ENCODE peak calls at places on chromosomes 7 and 10, in eight cellular contexts. O is A549, J is heart right ventricle, A is fibroblast of lung, L is WERI-Rb-1, Y is ascending aorta, M is thoracic aorta, P is GM23338. E is an unnamed sample.

GRCh38 chr10:26090032-26090431 is 126.5 kb upstream of the GAD2 start:
- DNase-seq in A (no peak), Y (no peak), J (no peak), O (no peak), M (no peak), P (no peak), L (no peak), E (no peak)

GRCh38 chr7:122211362-122211761 is 67.3 kb upstream of the AASS start:
- DNase-seq in M (no peak), P (no peak), A (no peak), O (no peak), L (no peak), Y (no peak), J (no peak), E (no peak)

GRCh38 chr10:44258019-44258418 is 126.9 kb downstream of the CXCL12 start:
- DNase-seq in A (no peak), Y (no peak), O (no peak), L (no peak), M (no peak), P (no peak), J (no peak), E (no peak)

GRCh38 chr7:138460649-138461607 is 869 bp downstream of the TRIM24 start:
- DNase-seq in Y (peak), A (peak), L (peak), J (peak), P (peak), M (no peak), O (peak), E (peak)

GRCh38 chr7:129351320-129351719 is 82.9 kb upstream of the STRIP2 start:
- DNase-seq in J (no peak), M (no peak), A (peak), O (no peak), L (no peak), Y (no peak), P (no peak), E (no peak)

GRCh38 chr7:43764039-43764789 is 5.7 kb downstream of the BLVRA start:
- DNase-seq in M (peak), Y (peak), A (peak), L (no peak), P (no peak), J (no peak), O (no peak), E (peak)

GRCh38 chr10:102322914-102323313 is 72.6 kb upstream of the NFKB2 start:
- DNase-seq in A (peak), M (no peak), L (no peak), P (no peak), J (no peak), Y (no peak), O (no peak), E (no peak)

GRCh38 chr10:132705173-132705572 is 80.8 kb downstream of the NKX6-2 start:
- DNase-seq in M (no peak), P (no peak), A (no peak), J (peak), O (no peak), L (no peak), Y (peak), E (no peak)

GRCh38 chr7:74332373-74333176 is 43.4 kb downstream of the CLIP2 start:
- DNase-seq in A (no peak), P (no peak), L (no peak), Y (no peak), J (no peak), M (no peak), O (no peak), E (no peak)

GRCh38 chr10:118595598-118596425 is at the start of gene PRLHR:
- DNase-seq in M (no peak), A (peak), O (peak), P (peak), Y (no peak), J (no peak), L (peak), E (peak)

GRCh38 chr7:151245360-151246160 is 2.9 kb downstream of the SMARCD3 start:
- DNase-seq in O (peak), J (peak), P (peak), M (no peak), A (no peak), Y (peak), L (peak), E (peak)

GRCh38 chr10:23540401-23540800 is 101.5 kb downstream of the OTUD1 start:
- DNase-seq in P (no peak), J (no peak), M (no peak), O (no peak), L (no peak), Y (no peak), A (no peak), E (no peak)

GRCh38 chr7:70598976-70599375 is 533.0 kb upstream of the GALNT17 start:
- DNase-seq in P (no peak), J (no peak), L (no peak), A (peak), M (no peak), Y (no peak), O (no peak), E (peak)

GRCh38 chr7:35549781-35550180 is 145.2 kb downstream of the HERPUD2 start:
- DNase-seq in O (no peak), P (no peak), M (no peak), J (no peak), Y (peak), L (no peak), A (no peak), E (no peak)

GRCh38 chr10:43299579-43299978 is 32.7 kb upstream of the RASGEF1A start:
- DNase-seq in L (no peak), A (no peak), O (no peak), Y (no peak), P (no peak), M (no peak), J (no peak), E (no peak)

GRCh38 chr7:26188291-26188999 is 12.1 kb downstream of the HNRNPA2B1 start:
- DNase-seq in L (no peak), P (peak), J (no peak), A (no peak), O (no peak), Y (no peak), M (no peak), E (no peak)

GRCh38 chr7:86848226-86848625 is 204.5 kb downstream of the GRM3 start:
- DNase-seq in O (no peak), Y (no peak), A (no peak), J (no peak), M (no peak), L (no peak), P (no peak), E (no peak)

GRCh38 chr10:131841131-131841661 is 59.6 kb upstream of the PPP2R2D start:
- DNase-seq in O (no peak), Y (no peak), L (no peak), A (no peak), M (no peak), P (no peak), J (no peak), E (no peak)

GRCh38 chr7:19749658-19750057 is 23.8 kb downstream of the TMEM196 start:
- DNase-seq in M (no peak), J (no peak), O (no peak), Y (no peak), P (no peak), A (peak), L (no peak), E (peak)

GRCh38 chr7:127838816-127839415 is 186.9 kb downstream of the SND1 start:
- DNase-seq in O (no peak), L (no peak), M (no peak), Y (no peak), J (no peak), P (no peak), A (peak), E (no peak)

GRCh38 chr7:12303507-12303906 is 92.4 kb downstream of the TMEM106B start:
- DNase-seq in O (no peak), A (peak), Y (no peak), J (no peak), M (no peak), P (no peak), L (no peak), E (no peak)

GRCh38 chr7:140435252-140435895 is 31.5 kb downstream of the RAB19 start:
- DNase-seq in L (no peak), M (no peak), P (peak), Y (no peak), J (peak), A (no peak), O (no peak), E (no peak)

GRCh38 chr10:24952701-24953349 is 419 bp upstream of the PRTFDC1 start:
- DNase-seq in J (peak), O (peak), Y (peak), P (peak), L (peak), M (no peak), A (peak), E (peak)

GRCh38 chr7:143410523-143411004 is 1.9 kb upstream of the EPHA1 start:
- DNase-seq in A (peak), Y (peak), J (no peak), L (no peak), M (no peak), O (no peak), P (peak), E (no peak)

GRCh38 chr7:87876759-87877234 is 504 bp downstream of the DBF4 start:
- DNase-seq in P (peak), Y (peak), L (peak), J (peak), M (no peak), O (peak), A (peak), E (peak)

GRCh38 chr7:17462059-17462695 is 163.7 kb downstream of the AHR start:
- DNase-seq in O (no peak), J (no peak), M (no peak), A (peak), P (no peak), L (no peak), Y (no peak), E (no peak)

GRCh38 chr7:5279734-5280133 is 3.0 kb upstream of the SLC29A4 start:
- DNase-seq in P (no peak), A (no peak), Y (no peak), J (no peak), M (no peak), L (no peak), O (no peak), E (no peak)

GRCh38 chr7:135342887-135343286 is 109.2 kb downstream of the STRA8 start:
- DNase-seq in P (no peak), O (no peak), L (no peak), M (no peak), J (peak), A (no peak), Y (no peak), E (no peak)

GRCh38 chr7:132347129-132347528 is 229.1 kb downstream of the PLXNA4 start:
- DNase-seq in J (no peak), M (no peak), L (no peak), P (peak), Y (no peak), A (no peak), O (no peak), E (no peak)

GRCh38 chr7:380724-381210 is 90.8 kb downstream of the FOXL3 start:
- DNase-seq in O (no peak), J (no peak), Y (peak), A (no peak), M (no peak), P (no peak), L (no peak), E (no peak)

GRCh38 chr7:92963599-92963998 is 127.2 kb upstream of the CDK6 start:
- DNase-seq in L (no peak), Y (no peak), J (no peak), P (no peak), O (no peak), A (no peak), M (no peak), E (no peak)

GRCh38 chr10:88254091-88254490 is 329.0 kb downstream of the RNLS start:
- DNase-seq in O (peak), L (no peak), A (peak), M (no peak), Y (no peak), J (no peak), P (no peak), E (peak)

GRCh38 chr10:117621795-117622420 is 79.4 kb downstream of the EMX2 start:
- DNase-seq in P (no peak), M (no peak), L (no peak), A (no peak), Y (no peak), O (no peak), J (no peak), E (no peak)

GRCh38 chr7:157463245-157463644 is 126.4 kb downstream of the DNAJB6 start:
- DNase-seq in A (no peak), M (no peak), L (no peak), P (no peak), Y (peak), O (no peak), J (no peak), E (no peak)

GRCh38 chr10:24724381-24725228 is 918 bp upstream of the ARHGAP21 start:
- DNase-seq in A (peak), L (peak), J (peak), P (peak), M (peak), Y (peak), O (peak), E (peak)

GRCh38 chr10:87848998-87849397 is 14.3 kb downstream of the KLLN start:
- DNase-seq in J (no peak), M (no peak), Y (no peak), P (no peak), A (no peak), O (no peak), L (no peak), E (no peak)

GRCh38 chr10:130301026-130301892 is 165.1 kb downstream of the GLRX3 start:
- DNase-seq in Y (no peak), O (no peak), P (no peak), J (peak), M (no peak), L (no peak), A (peak), E (no peak)

GRCh38 chr7:3214090-3214413 is 87.0 kb upstream of the SDK1 start:
- DNase-seq in A (no peak), M (no peak), O (no peak), L (no peak), J (no peak), P (no peak), Y (no peak), E (no peak)

GRCh38 chr7:3206101-3206500 is 95.0 kb upstream of the SDK1 start:
- DNase-seq in A (no peak), M (no peak), P (no peak), L (no peak), J (no peak), Y (peak), O (no peak), E (no peak)

GRCh38 chr7:3206771-3207191 is 94.3 kb upstream of the SDK1 start:
- DNase-seq in P (no peak), Y (peak), M (no peak), A (no peak), J (no peak), O (no peak), L (no peak), E (no peak)

GRCh38 chr7:3207387-3207786 is 93.7 kb upstream of the SDK1 start:
- DNase-seq in M (no peak), P (no peak), A (no peak), Y (peak), L (no peak), J (no peak), O (no peak), E (no peak)

GRCh38 chr7:3210531-3210930 is 90.5 kb upstream of the SDK1 start:
- DNase-seq in Y (peak), L (peak), A (no peak), P (peak), J (no peak), O (no peak), M (no peak), E (no peak)
- TF ChIP-seq CTCF in Y (no peak), L (peak), A (no peak), P (peak), J (no peak), O (no peak), M (no peak), E (no peak)

GRCh38 chr7:112206238-112207105 is at the start of the genes DOCK4 and ZNF277:
- DNase-seq in O (peak), M (peak), J (peak), P (peak), A (peak), L (peak), Y (peak), E (peak)

GRCh38 chr7:112204776-112205347 is 1.3 kb downstream of the DOCK4 start:
- DNase-seq in O (peak), J (no peak), P (no peak), Y (no peak), M (no peak), L (no peak), A (peak), E (peak)

GRCh38 chr7:112202819-112203218 is 3.4 kb downstream of the DOCK4 start:
- DNase-seq in J (no peak), M (no peak), Y (no peak), O (no peak), A (no peak), L (no peak), P (no peak), E (no peak)

GRCh38 chr7:112205348-112206237 is 606 bp downstream of the DOCK4 start:
- DNase-seq in O (peak), L (peak), P (peak), J (peak), M (no peak), A (peak), Y (peak), E (peak)

GRCh38 chr7:112204072-112204775 is 2.0 kb downstream of the DOCK4 start:
- DNase-seq in Y (no peak), O (peak), P (peak), A (no peak), M (no peak), L (peak), J (no peak), E (no peak)
- H3K4me3 ChIP-seq in Y (peak), O (peak), P (peak), A (peak), M (peak), L (peak), J (peak), E (peak)

GRCh38 chr10:28676297-28676967 is 889 bp upstream of the BAMBI start:
- DNase-seq in J (peak), P (peak), A (no peak), O (no peak), L (peak), Y (peak), M (no peak), E (no peak)

GRCh38 chr10:28676968-28677888 is at the start of gene BAMBI:
- DNase-seq in A (peak), O (peak), Y (peak), L (peak), M (peak), P (peak), J (peak), E (peak)

GRCh38 chr10:28679941-28680752 is 2.8 kb downstream of the BAMBI start:
- DNase-seq in A (no peak), Y (no peak), L (no peak), P (no peak), J (no peak), O (no peak), M (no peak), E (no peak)

GRCh38 chr10:28678687-28679457 is 1.6 kb downstream of the BAMBI start:
- DNase-seq in J (no peak), O (no peak), P (no peak), L (no peak), Y (no peak), A (peak), M (no peak), E (no peak)

GRCh38 chr10:28677889-28678686 is 767 bp downstream of the BAMBI start:
- DNase-seq in A (peak), M (no peak), J (peak), O (no peak), P (peak), Y (no peak), L (peak), E (peak)
- TF ChIP-seq CTCF in A (no peak), M (no peak), J (no peak), O (no peak), P (no peak), Y (no peak), L (no peak), E (no peak)

GRCh38 chr7:82678259-82678658 is 234.7 kb upstream of the CACNA2D1 start:
- DNase-seq in P (no peak), L (no peak), A (no peak), O (no peak), M (no peak), Y (no peak), J (no peak), E (no peak)

GRCh38 chr7:82678716-82679115 is 235.1 kb upstream of the CACNA2D1 start:
- DNase-seq in O (no peak), J (no peak), L (no peak), A (no peak), P (no peak), M (no peak), Y (no peak), E (no peak)

GRCh38 chr7:82677064-82677463 is 233.5 kb upstream of the CACNA2D1 start:
- DNase-seq in Y (no peak), A (no peak), J (no peak), O (no peak), P (peak), M (no peak), L (no peak), E (no peak)

GRCh38 chr7:82675396-82675795 is 231.8 kb upstream of the CACNA2D1 start:
- DNase-seq in J (no peak), P (no peak), M (no peak), A (peak), O (no peak), L (no peak), Y (no peak), E (no peak)

GRCh38 chr7:82677493-82677892 is 233.9 kb upstream of the CACNA2D1 start:
- DNase-seq in A (peak), L (no peak), O (no peak), J (no peak), Y (no peak), P (no peak), M (no peak), E (peak)
- H3K4me3 ChIP-seq in A (no peak), L (no peak), O (no peak), J (no peak), Y (no peak), P (no peak), M (no peak), E (no peak)

GRCh38 chr7:33809218-33809617 is 96.1 kb upstream of the BMPER start:
- DNase-seq in P (no peak), M (no peak), A (no peak), J (no peak), O (no peak), Y (no peak), L (peak), E (no peak)

GRCh38 chr7:33806284-33807157 is 98.8 kb upstream of the BMPER start:
- DNase-seq in M (no peak), P (no peak), Y (no peak), L (no peak), J (peak), A (peak), O (no peak), E (no peak)

GRCh38 chr7:33807158-33807530 is 98.2 kb upstream of the BMPER start:
- DNase-seq in O (no peak), P (no peak), M (no peak), Y (no peak), L (no peak), J (no peak), A (no peak), E (no peak)

GRCh38 chr7:33805630-33806233 is 99.6 kb upstream of the BMPER start:
- DNase-seq in A (peak), Y (no peak), M (no peak), P (no peak), L (no peak), J (no peak), O (no peak), E (peak)

DNA sequence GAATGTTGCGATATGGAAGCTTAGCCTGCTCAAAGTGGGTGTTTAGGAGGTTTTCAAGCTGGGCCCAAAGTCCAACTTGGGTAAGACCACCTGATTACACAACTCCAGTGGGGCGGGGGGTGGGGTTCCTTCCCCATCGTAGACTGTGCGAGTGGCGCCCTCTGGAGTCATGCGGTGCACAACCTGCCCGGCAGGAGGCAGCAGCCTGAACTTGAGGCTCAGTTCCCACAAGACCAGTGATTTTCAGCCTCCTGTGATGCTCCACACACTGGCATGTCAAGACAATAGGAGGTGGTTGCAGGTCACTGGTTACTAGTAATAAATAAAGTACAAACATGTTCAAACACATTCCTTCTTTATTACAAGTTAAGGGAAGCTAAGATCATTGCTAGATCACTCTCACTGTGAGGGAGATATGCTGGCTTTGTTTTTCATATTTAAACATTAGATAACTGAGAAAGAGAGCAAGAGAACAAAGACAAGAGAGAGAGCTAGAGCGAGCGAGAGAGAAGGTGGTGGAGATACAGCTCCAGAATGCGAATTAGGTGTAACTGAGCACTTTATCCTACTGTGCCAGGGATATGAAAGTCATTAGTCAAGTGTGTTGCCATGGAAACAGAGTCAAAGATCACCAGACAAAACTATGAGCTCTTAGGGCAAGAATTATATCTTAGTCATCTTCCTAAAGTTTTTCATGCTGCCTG is 97.4 kb upstream of the BMPER start:
- DNase-seq in O (peak), Y (no peak), A (peak), M (no peak), J (peak), L (peak), P (peak), E (peak)
- TF ChIP-seq CTCF in O (peak), Y (no peak), A (peak), M (no peak), J (no peak), L (peak), P (peak), E (peak)

E was measured in foreskin fibroblast.